ENCODE peak calls at places on chromosomes 16 and 17, in five cellular contexts. One of them, this sample, is unnamed.

GRCh38 chr17:60677308-60678117 is at the start of gene BCAS3:
- DNase-seq in HepG2: peak; percentile 100
- DNase-seq in K562: peak; percentile 99
- DNase-seq in sigmoid colon: peak; percentile 99
- DNase-seq in spleen: peak; percentile 98
- DNase-seq in this sample: peak; percentile 99

GRCh38 chr17:7634384-7634783 is 4.4 kb downstream of the SHBG start:
- DNase-seq in HepG2: no peak
- DNase-seq in K562: peak; percentile 70
- DNase-seq in sigmoid colon: no peak
- DNase-seq in spleen: no peak
- DNase-seq in this sample: no peak

GRCh38 chr17:17820457-17821158 is 16.2 kb downstream of the SREBF1 start:
- DNase-seq in HepG2: no peak
- DNase-seq in K562: no peak
- DNase-seq in sigmoid colon: no peak
- DNase-seq in spleen: no peak
- DNase-seq in this sample: no peak

GRCh38 chr17:43905985-43906852 is 1.1 kb downstream of the MPP2 start:
- DNase-seq in HepG2: peak; percentile 47
- DNase-seq in K562: peak; percentile 67
- DNase-seq in sigmoid colon: peak; percentile 95
- DNase-seq in spleen: no peak
- DNase-seq in this sample: peak; percentile 86

GRCh38 chr17:7354262-7354781 is 634 bp upstream of the TMEM95 start:
- DNase-seq in HepG2: no peak
- DNase-seq in K562: no peak
- DNase-seq in sigmoid colon: no peak
- DNase-seq in spleen: no peak
- DNase-seq in this sample: no peak

GRCh38 chr16:23148513-23149266 is 562 bp downstream of the USP31 start:
- DNase-seq in HepG2: peak; percentile 76
- DNase-seq in K562: peak; percentile 67
- DNase-seq in sigmoid colon: peak; percentile 88
- DNase-seq in spleen: peak; percentile 92
- DNase-seq in this sample: peak; percentile 78

GRCh38 chr17:50080827-50081226 is 14.3 kb upstream of the PDK2 start:
- DNase-seq in HepG2: no peak
- DNase-seq in K562: no peak
- DNase-seq in sigmoid colon: no peak
- DNase-seq in spleen: no peak
- DNase-seq in this sample: no peak

GRCh38 chr17:40909755-40910154 is 24.7 kb upstream of the KRT20 start:
- DNase-seq in HepG2: peak; percentile 63
- DNase-seq in K562: no peak
- DNase-seq in sigmoid colon: no peak
- DNase-seq in spleen: no peak
- DNase-seq in this sample: no peak

GRCh38 chr17:48037924-48038323 is 327 bp upstream of the COPZ2 start:
- DNase-seq in HepG2: no peak
- DNase-seq in K562: no peak
- DNase-seq in sigmoid colon: no peak
- DNase-seq in spleen: no peak
- DNase-seq in this sample: no peak

GRCh38 chr17:65433592-65433991 is 127.9 kb downstream of the AXIN2 start:
- DNase-seq in HepG2: no peak
- DNase-seq in K562: no peak
- DNase-seq in sigmoid colon: no peak
- DNase-seq in spleen: no peak
- DNase-seq in this sample: no peak

GRCh38 chr17:27200476-27200875 is 93.4 kb upstream of the WSB1 start:
- DNase-seq in HepG2: no peak
- DNase-seq in K562: no peak
- DNase-seq in sigmoid colon: no peak
- DNase-seq in spleen: no peak
- DNase-seq in this sample: no peak

GRCh38 chr17:72122668-72123495 is 2.1 kb downstream of the SOX9 start:
- DNase-seq in HepG2: peak; percentile 86
- DNase-seq in K562: no peak
- DNase-seq in sigmoid colon: peak; percentile 70
- DNase-seq in spleen: no peak
- DNase-seq in this sample: peak; percentile 81

GRCh38 chr16:86874141-86874540 is 295.8 kb downstream of the FOXL1 start:
- DNase-seq in HepG2: no peak
- DNase-seq in K562: peak; percentile 73
- DNase-seq in sigmoid colon: no peak
- DNase-seq in spleen: no peak
- DNase-seq in this sample: no peak

GRCh38 chr17:83151442-83152220 is 72.2 kb downstream of the METRNL start:
- DNase-seq in HepG2: peak; percentile 94
- DNase-seq in K562: no peak
- DNase-seq in sigmoid colon: peak; percentile 63
- DNase-seq in spleen: peak; percentile 72
- DNase-seq in this sample: no peak

GRCh38 chr17:8820311-8821010 is 21.3 kb upstream of the MFSD6L start:
- DNase-seq in HepG2: no peak
- DNase-seq in K562: no peak
- DNase-seq in sigmoid colon: no peak
- DNase-seq in spleen: no peak
- DNase-seq in this sample: no peak

GRCh38 chr17:2337811-2338657 is 733 bp downstream of the SGSM2 start:
- DNase-seq in HepG2: peak; percentile 46
- DNase-seq in K562: peak; percentile 76
- DNase-seq in sigmoid colon: peak; percentile 83
- DNase-seq in spleen: peak; percentile 90
- DNase-seq in this sample: peak; percentile 81

GRCh38 chr16:86932130-86932982 is 354.0 kb downstream of the FOXL1 start:
- DNase-seq in HepG2: no peak
- DNase-seq in K562: no peak
- DNase-seq in sigmoid colon: no peak
- DNase-seq in spleen: no peak
- DNase-seq in this sample: no peak

GRCh38 chr16:65510241-65510640 is 388.4 kb upstream of the CDH11 start:
- DNase-seq in HepG2: no peak
- DNase-seq in K562: no peak
- DNase-seq in sigmoid colon: no peak
- DNase-seq in spleen: no peak
- DNase-seq in this sample: no peak

GRCh38 chr16:1645914-1646525 is 32.1 kb upstream of the JPT2 start:
- DNase-seq in HepG2: peak; percentile 15
- DNase-seq in K562: peak; percentile 60
- DNase-seq in sigmoid colon: no peak
- DNase-seq in spleen: no peak
- DNase-seq in this sample: no peak

GRCh38 chr17:37676115-37676925 is 33.1 kb upstream of the DDX52 start:
- DNase-seq in HepG2: peak; percentile 94
- DNase-seq in K562: no peak
- DNase-seq in sigmoid colon: no peak
- DNase-seq in spleen: no peak
- DNase-seq in this sample: no peak

GRCh38 chr16:59198487-59198886 is 464.4 kb upstream of the GOT2 start:
- DNase-seq in HepG2: no peak
- DNase-seq in K562: no peak
- DNase-seq in sigmoid colon: no peak
- DNase-seq in spleen: no peak
- DNase-seq in this sample: no peak

GRCh38 chr17:44400226-44400847 is 10.9 kb upstream of the ITGA2B start:
- DNase-seq in HepG2: peak; percentile 34
- DNase-seq in K562: peak; percentile 37
- DNase-seq in sigmoid colon: no peak
- DNase-seq in spleen: no peak
- DNase-seq in this sample: no peak

GRCh38 chr16:30521873-30522641 is 4.3 kb downstream of the ZNF768 start:
- DNase-seq in HepG2: peak; percentile 82
- DNase-seq in K562: no peak
- DNase-seq in sigmoid colon: no peak
- DNase-seq in spleen: no peak
- DNase-seq in this sample: no peak

GRCh38 chr16:30526137-30526822 is at the start of gene ZNF768:
- DNase-seq in HepG2: peak; percentile 38
- DNase-seq in K562: peak; percentile 90
- DNase-seq in sigmoid colon: peak; percentile 79
- DNase-seq in spleen: peak; percentile 95
- DNase-seq in this sample: peak; percentile 88

GRCh38 chr16:30524575-30525571 is 1.5 kb downstream of the ZNF768 start:
- DNase-seq in HepG2: no peak
- DNase-seq in K562: no peak
- DNase-seq in sigmoid colon: no peak
- DNase-seq in spleen: peak; percentile 78
- DNase-seq in this sample: no peak

GRCh38 chr16:30525844-30526136 is 576 bp downstream of the ZNF768 start:
- DNase-seq in HepG2: no peak
- DNase-seq in K562: no peak
- DNase-seq in sigmoid colon: no peak
- DNase-seq in spleen: no peak
- DNase-seq in this sample: no peak

GRCh38 chr16:30523768-30524574 is 2.4 kb downstream of the ZNF768 start:
- DNase-seq in HepG2: no peak
- DNase-seq in K562: peak; percentile 21
- DNase-seq in sigmoid colon: no peak
- DNase-seq in spleen: no peak
- DNase-seq in this sample: no peak
- TF ChIP-seq POLR2AphosphoS5 in HepG2: no peak
- TF ChIP-seq POLR2AphosphoS5 in K562: peak; percentile 29
- TF ChIP-seq POLR2AphosphoS5 in sigmoid colon: no peak
- TF ChIP-seq POLR2AphosphoS5 in spleen: no peak
- TF ChIP-seq POLR2AphosphoS5 in this sample: no peak

GRCh38 chr16:77938913-77939312 is 83.4 kb upstream of the CLEC3A start:
- DNase-seq in HepG2: no peak
- DNase-seq in K562: no peak
- DNase-seq in sigmoid colon: no peak
- DNase-seq in spleen: no peak
- DNase-seq in this sample: no peak

DNA sequence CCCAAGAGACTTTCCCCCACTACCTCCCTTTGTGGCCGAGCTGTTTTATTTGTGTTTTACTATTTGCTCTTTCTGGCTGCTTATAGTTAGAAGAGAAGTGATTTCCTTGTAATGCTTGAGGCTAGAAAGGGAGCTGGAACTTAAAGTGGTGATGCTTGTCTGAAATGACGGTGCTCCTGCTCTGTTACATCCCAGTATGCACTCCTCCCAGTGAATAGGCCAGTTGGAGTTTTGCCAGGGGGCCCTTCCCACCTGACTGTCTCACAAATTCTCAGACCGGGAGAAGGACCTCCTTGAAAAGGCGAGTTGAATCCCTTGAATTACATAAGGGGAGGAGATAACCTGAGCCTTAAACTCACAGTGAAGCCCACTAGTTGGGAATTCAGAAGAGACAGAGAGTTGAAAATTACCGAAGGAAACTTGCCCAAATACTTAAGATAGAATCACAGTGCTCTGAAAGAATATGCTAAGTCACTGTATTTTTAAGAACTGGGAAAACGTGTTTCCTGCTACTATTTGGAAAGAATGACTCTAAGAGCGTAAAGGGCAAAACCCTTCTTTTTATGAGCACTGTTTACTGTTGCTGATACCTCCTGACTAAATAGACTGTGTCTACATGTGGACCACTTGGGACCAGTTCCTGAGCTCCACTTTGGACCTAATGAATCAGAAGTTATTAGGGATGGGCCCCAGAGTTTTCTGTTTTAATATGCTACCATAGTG is 84.7 kb upstream of the CLEC3A start:
- DNase-seq in HepG2: no peak
- DNase-seq in K562: no peak
- DNase-seq in sigmoid colon: no peak
- DNase-seq in spleen: no peak
- DNase-seq in this sample: no peak
- H3K9me3 ChIP-seq in HepG2: no peaks in the 10 kb centered on the region
- H3K9me3 ChIP-seq in K562: no peaks in the 10 kb centered on the region
- H3K9me3 ChIP-seq in sigmoid colon: no peaks in the 10 kb centered on the region
- H3K9me3 ChIP-seq in spleen: no peaks in the 10 kb centered on the region
- H3K9me3 ChIP-seq in this sample: no peaks in the 10 kb centered on the region

DNA sequence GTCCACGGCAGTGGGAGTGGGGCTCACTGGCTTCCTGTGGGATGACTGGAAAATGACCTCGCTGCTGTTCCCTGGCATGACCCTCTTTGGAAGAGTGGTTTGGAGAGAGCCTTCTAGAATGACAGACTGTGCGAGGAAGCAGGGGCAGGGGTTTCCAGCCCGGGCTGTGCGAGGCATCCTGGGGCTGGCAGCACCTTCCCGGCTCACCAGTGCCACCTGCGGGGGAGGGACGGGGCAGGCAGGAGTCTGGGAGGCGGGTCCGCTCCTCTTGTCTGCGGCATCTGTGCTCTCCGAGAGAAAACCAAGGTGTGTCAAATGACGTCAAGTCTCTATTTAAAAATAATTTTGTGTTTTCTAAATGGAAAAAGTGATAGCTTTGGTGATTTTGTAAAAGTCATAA is 7.8 kb upstream of the RNF213 start:
- DNase-seq in HepG2: no peak
- DNase-seq in K562: peak; percentile 44
- DNase-seq in sigmoid colon: no peak
- DNase-seq in spleen: peak; percentile 94
- DNase-seq in this sample: no peak
- TF ChIP-seq POLR2AphosphoS5 in HepG2: no peak
- TF ChIP-seq POLR2AphosphoS5 in K562: no peak
- TF ChIP-seq POLR2AphosphoS5 in sigmoid colon: no peak
- TF ChIP-seq POLR2AphosphoS5 in spleen: peak; percentile 78
- TF ChIP-seq POLR2AphosphoS5 in this sample: no peak

DNA sequence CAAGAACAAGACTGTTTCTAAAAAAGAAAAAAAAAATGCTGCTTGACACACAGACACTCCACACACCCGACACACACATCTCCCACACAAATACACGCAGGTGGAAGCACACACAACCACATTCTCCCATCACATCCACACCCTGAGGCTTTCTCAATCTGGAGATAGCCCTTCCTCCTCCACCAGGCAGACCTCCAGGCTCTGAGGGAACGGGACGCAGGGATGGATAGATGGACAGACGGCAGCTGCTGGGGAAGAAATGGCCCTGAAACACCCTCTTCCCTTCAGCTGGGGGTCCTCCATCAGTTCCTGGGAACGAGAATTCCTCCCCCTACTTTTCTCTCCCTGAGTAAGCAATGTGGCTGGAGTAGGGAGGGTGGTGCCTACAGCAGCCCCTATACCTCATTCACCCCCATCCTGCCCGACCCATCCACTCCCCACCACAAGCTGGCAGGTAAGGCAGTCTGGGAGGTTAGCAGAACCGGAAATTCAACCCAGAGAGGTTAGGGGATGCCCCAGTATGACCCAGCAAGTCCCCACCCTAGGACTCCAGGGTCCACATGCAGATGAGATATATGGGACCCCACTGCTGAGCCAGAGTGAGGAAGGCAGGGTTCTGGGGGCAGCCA is 4.1 kb upstream of the LITAFD start:
- DNase-seq in HepG2: no peak
- DNase-seq in K562: no peak
- DNase-seq in sigmoid colon: no peak
- DNase-seq in spleen: no peak
- DNase-seq in this sample: no peak
- H3K9me3 ChIP-seq in HepG2: no peaks in the 10 kb centered on the region
- H3K9me3 ChIP-seq in K562: no peaks in the 10 kb centered on the region
- H3K9me3 ChIP-seq in sigmoid colon: no peaks in the 10 kb centered on the region
- H3K9me3 ChIP-seq in spleen: no peaks in the 10 kb centered on the region
- H3K9me3 ChIP-seq in this sample: no peaks in the 10 kb centered on the region